ENCODE peak calls at places on chromosomes 16 and 17, in eight cellular contexts. Z is H1, W is HCT116, R is endothelial cell of umbilical vein, H is HepG2, F is SK-N-SH, V is K562, G is GM12878. P is an unnamed sample.

GRCh38 chr16:66236301-66236700 is 130.2 kb upstream of the CDH5 start:
- DNase-seq in Z (no peak), R (no peak), F (no peak), W (no peak), G (no peak), V (no peak), H (no peak), P (no peak)

GRCh38 chr16:48086422-48086821 is 69.4 kb downstream of the ABCC12 start:
- DNase-seq in G (no peak), Z (no peak), R (no peak), H (no peak), V (no peak), F (no peak), W (no peak), P (no peak)

GRCh38 chr16:14303182-14303618 is 232.1 kb downstream of the MRTFB start:
- DNase-seq in G (no peak), Z (no peak), V (peak; percentile 23), W (no peak), F (no peak), R (no peak), H (no peak), P (no peak)

GRCh38 chr16:16029431-16030011 is 80.1 kb downstream of the ABCC1 start:
- DNase-seq in G (no peak), W (no peak), Z (no peak), F (no peak), R (peak; percentile 26), H (no peak), V (no peak), P (no peak)

GRCh38 chr17:65389956-65390355 is 171.5 kb downstream of the AXIN2 start:
- DNase-seq in Z (no peak), V (no peak), F (no peak), W (peak; percentile 4), H (no peak), R (no peak), G (no peak), P (no peak)

GRCh38 chr17:79811036-79811887 is 14.4 kb upstream of the CBX8 start:
- DNase-seq in G (no peak), W (peak; percentile 50), H (peak; percentile 64), F (peak; percentile 97), V (peak; percentile 77), R (peak; percentile 33), Z (peak; percentile 73), P (no peak)

GRCh38 chr17:77405867-77406513 is 265.2 kb downstream of the SEC14L1 start:
- DNase-seq in W (no peak), F (no peak), V (no peak), Z (no peak), G (no peak), R (no peak), H (no peak), P (no peak)

GRCh38 chr17:76434870-76435269 is 18.1 kb downstream of the UBE2O start:
- DNase-seq in H (no peak), F (no peak), G (no peak), V (no peak), R (no peak), Z (no peak), W (no peak), P (no peak)

GRCh38 chr16:74922150-74923138 is 62.5 kb downstream of the WDR59 start:
- DNase-seq in Z (no peak), W (no peak), H (peak; percentile 63), R (no peak), F (no peak), G (no peak), V (no peak), P (no peak)

GRCh38 chr16:23071202-23072083 is 77.8 kb downstream of the USP31 start:
- DNase-seq in H (no peak), F (no peak), W (no peak), R (peak; percentile 13), V (no peak), G (no peak), Z (no peak), P (no peak)

GRCh38 chr16:1545044-1545736 is 11.7 kb downstream of the TMEM204 start:
- DNase-seq in V (no peak), G (no peak), F (no peak), W (no peak), R (peak; percentile 64), Z (no peak), H (peak; percentile 90), P (no peak)

GRCh38 chr17:311119-311848 is 41.3 kb downstream of the RPH3AL start:
- DNase-seq in Z (no peak), R (no peak), V (no peak), H (no peak), F (no peak), W (no peak), G (no peak), P (no peak)

GRCh38 chr16:87731607-87732006 is 34.2 kb downstream of the KLHDC4 start:
- DNase-seq in W (no peak), Z (no peak), R (no peak), F (no peak), H (no peak), G (no peak), V (no peak), P (no peak)

GRCh38 chr17:66975188-66975587 is 10.7 kb downstream of the CACNG4 start:
- DNase-seq in F (no peak), W (no peak), Z (no peak), H (no peak), V (no peak), R (no peak), G (no peak), P (no peak)

GRCh38 chr16:56679813-56680212 is 2.5 kb upstream of the MT1X start:
- DNase-seq in G (no peak), V (no peak), F (no peak), W (peak; percentile 65), Z (no peak), H (peak; percentile 23), R (no peak), P (no peak)

GRCh38 chr17:61997649-61998048 is 67.4 kb downstream of the MED13 start:
- DNase-seq in V (no peak), G (no peak), Z (no peak), W (no peak), H (no peak), F (no peak), R (peak; percentile 12), P (no peak)

GRCh38 chr17:2954898-2955445 is 108.4 kb downstream of the OR1D5 start:
- DNase-seq in R (peak; percentile 88), F (no peak), W (peak; percentile 94), G (no peak), Z (no peak), V (no peak), H (peak; percentile 98), P (no peak)

GRCh38 chr16:13923703-13924298 is 3.8 kb downstream of the ERCC4 start:
- DNase-seq in F (peak; percentile 48), H (peak; percentile 62), V (peak; percentile 37), G (peak; percentile 20), R (peak; percentile 67), Z (no peak), W (peak; percentile 42), P (peak; percentile 60)

GRCh38 chr16:61471737-61472136 is 564.5 kb downstream of the CDH8 start:
- DNase-seq in R (no peak), H (no peak), W (no peak), Z (no peak), F (no peak), V (no peak), G (no peak), P (no peak)

GRCh38 chr17:28317099-28317964 is 1.7 kb upstream of the TMEM97 start:
- DNase-seq in V (peak; percentile 35), R (no peak), Z (no peak), F (peak; percentile 27), G (no peak), W (no peak), H (no peak), P (no peak)
- H3K4me3 ChIP-seq in V (peak overlapping the region; percentile 56), R (no peak overlapping the region), Z (peak overlapping the region; percentile 63), F (no peak overlapping the region), G (peak overlapping the region; percentile 68), W (peak overlapping the region; percentile 95), H (peak overlapping the region; percentile 80), P (no peak overlapping the region)

GRCh38 chr17:17789410-17789809 is 47.4 kb downstream of the SREBF1 start:
- DNase-seq in Z (no peak), R (no peak), F (no peak), V (no peak), H (no peak), W (no peak), G (no peak), P (no peak)
- H3K9ac ChIP-seq in Z (no peak overlapping the region), R (no peak overlapping the region), F (no peak overlapping the region), V (peak overlapping the region; percentile 52), H (no peak overlapping the region), W (no peak overlapping the region), G (no peak overlapping the region), P (no peak overlapping the region)

DNA sequence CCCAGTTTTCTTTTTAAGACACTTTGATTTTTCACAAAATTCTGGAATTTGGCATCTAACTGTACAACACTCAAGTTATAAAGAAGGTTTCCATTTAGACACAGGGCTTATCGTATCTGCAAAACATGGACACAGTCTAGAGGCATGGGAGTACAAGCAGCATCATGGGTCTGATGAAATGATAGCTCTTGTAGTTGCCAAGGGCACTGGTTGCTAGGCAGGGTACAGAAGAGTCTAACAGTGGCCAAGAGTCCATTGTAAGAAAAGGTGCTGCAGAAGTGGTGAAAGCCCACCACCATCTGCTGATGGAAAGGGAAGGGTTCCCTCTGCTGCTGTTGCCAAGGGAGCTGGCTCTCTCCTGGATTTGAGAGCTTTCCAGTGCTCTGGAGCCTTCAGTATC is 20.8 kb downstream of the MYOCD start:
- DNase-seq in R (no peak), G (no peak), Z (no peak), W (no peak), F (no peak), V (no peak), H (no peak), P (no peak)
- TF ChIP-seq POLR2AphosphoS5 in R (no peak), G (no peak), Z (no peak), W (no peak), F (no peak), V (no peak), H (no peak), P (no peak)

GRCh38 chr17:19002191-19002590 is 2.4 kb downstream of the FAM83G start:
- DNase-seq in H (no peak), W (no peak), F (no peak), Z (no peak), G (no peak), V (no peak), R (no peak), P (no peak)
- H3K4me3 ChIP-seq in H (peak overlapping the region; percentile 84), W (no peak overlapping the region), F (no peak overlapping the region), Z (peak overlapping the region; percentile 54), G (peak overlapping the region; percentile 88), V (no peak overlapping the region), R (no peak overlapping the region), P (no peak overlapping the region)

DNA sequence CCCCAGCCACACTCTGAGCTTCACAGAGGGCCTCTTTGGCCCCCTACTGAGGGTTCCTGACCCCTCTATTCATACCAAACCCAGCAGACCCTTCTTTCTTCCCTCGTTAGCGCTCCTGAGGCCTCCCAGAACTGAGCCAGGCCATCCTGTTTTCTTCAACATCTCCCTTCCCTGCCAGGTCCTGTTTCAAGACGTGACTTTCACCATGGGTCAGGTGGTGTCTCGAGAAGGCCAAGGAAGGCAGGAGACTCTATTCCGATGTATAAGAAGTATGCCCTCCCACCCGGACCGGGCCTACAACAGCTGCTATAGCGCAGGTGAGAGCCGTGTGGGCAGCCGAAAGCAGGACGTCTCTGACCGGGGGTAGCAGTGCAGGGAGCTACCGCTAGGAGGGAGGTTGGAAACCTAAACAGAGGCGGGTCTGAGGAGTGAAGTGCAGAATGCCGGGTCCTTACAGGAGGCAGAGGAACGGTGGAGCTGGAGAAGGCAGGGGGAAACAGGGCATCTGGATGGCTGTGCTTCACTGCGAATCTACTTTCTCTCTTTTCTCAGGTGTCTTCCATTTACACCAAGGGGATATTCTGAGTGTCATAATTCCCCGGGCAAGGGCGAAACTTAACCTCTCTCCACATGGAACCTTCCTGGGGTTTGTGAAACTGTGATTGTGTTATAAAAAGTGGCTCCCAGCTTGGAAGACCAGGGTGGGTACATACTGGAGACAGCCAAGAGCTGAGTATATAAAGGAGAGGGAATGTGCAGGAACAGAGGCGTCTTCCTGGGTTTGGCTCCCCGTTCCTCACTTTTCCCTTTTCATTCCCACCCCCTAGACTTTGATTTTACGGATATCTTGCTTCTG is 1.3 kb upstream of the SENP3 start:
- DNase-seq in W (no peak), V (peak; percentile 55), H (peak; percentile 64), G (no peak), R (peak; percentile 56), Z (peak; percentile 90), F (peak; percentile 67), P (no peak)
- H3K9ac ChIP-seq in W (peak overlapping the region; percentile 98), V (peak overlapping the region; percentile 95), H (peak overlapping the region; percentile 58), G (peak overlapping the region; percentile 18), R (peak overlapping the region; percentile 29), Z (no peak overlapping the region), F (no peak overlapping the region), P (peak overlapping the region; percentile 58)

P was measured in SK-N-MC.